ENCODE peak calls at places on chromosomes 3 and 15, in seven cellular contexts. One of them, this sample, is unnamed.

GRCh38 chr3:52004158-52004787 is 8.6 kb upstream of the RPL29 start:
- DNase-seq in RWPE1: no peak
- DNase-seq in tibial artery: no peak
- DNase-seq in fibroblast of villous mesenchyme: peak
- DNase-seq in WERI-Rb-1: peak
- DNase-seq in cardiac fibroblast: peak
- DNase-seq in testis: peak
- DNase-seq in this sample: no peak

GRCh38 chr15:39828374-39828931 is 45.8 kb upstream of the FSIP1 start:
- DNase-seq in RWPE1: peak
- DNase-seq in tibial artery: no peak
- DNase-seq in fibroblast of villous mesenchyme: peak
- DNase-seq in WERI-Rb-1: peak
- DNase-seq in cardiac fibroblast: peak
- DNase-seq in testis: no peak
- DNase-seq in this sample: peak

GRCh38 chr3:137061186-137061585 is 103.4 kb downstream of the IL20RB start:
- DNase-seq in RWPE1: no peak
- DNase-seq in tibial artery: no peak
- DNase-seq in fibroblast of villous mesenchyme: no peak
- DNase-seq in WERI-Rb-1: no peak
- DNase-seq in cardiac fibroblast: no peak
- DNase-seq in testis: no peak
- DNase-seq in this sample: no peak

GRCh38 chr3:172133830-172134229 is 94.5 kb downstream of the FNDC3B start:
- DNase-seq in RWPE1: no peak
- DNase-seq in tibial artery: no peak
- DNase-seq in fibroblast of villous mesenchyme: no peak
- DNase-seq in WERI-Rb-1: no peak
- DNase-seq in cardiac fibroblast: no peak
- DNase-seq in testis: no peak
- DNase-seq in this sample: no peak

GRCh38 chr3:32095431-32095830 is 11.0 kb upstream of the GPD1L start:
- DNase-seq in RWPE1: no peak
- DNase-seq in tibial artery: no peak
- DNase-seq in fibroblast of villous mesenchyme: no peak
- DNase-seq in WERI-Rb-1: no peak
- DNase-seq in cardiac fibroblast: no peak
- DNase-seq in testis: no peak
- DNase-seq in this sample: no peak

GRCh38 chr15:64969401-64969800 is 20.3 kb downstream of the SPG21 start:
- DNase-seq in RWPE1: no peak
- DNase-seq in tibial artery: no peak
- DNase-seq in fibroblast of villous mesenchyme: no peak
- DNase-seq in WERI-Rb-1: no peak
- DNase-seq in cardiac fibroblast: no peak
- DNase-seq in testis: no peak
- DNase-seq in this sample: no peak

GRCh38 chr15:75808563-75808962 is 34.7 kb upstream of the UBE2Q2 start:
- DNase-seq in RWPE1: no peak
- DNase-seq in tibial artery: no peak
- DNase-seq in fibroblast of villous mesenchyme: no peak
- DNase-seq in WERI-Rb-1: no peak
- DNase-seq in cardiac fibroblast: no peak
- DNase-seq in testis: no peak
- DNase-seq in this sample: no peak

GRCh38 chr3:113051827-113052226 is 61.0 kb downstream of the GTPBP8 start:
- DNase-seq in RWPE1: no peak
- DNase-seq in tibial artery: no peak
- DNase-seq in fibroblast of villous mesenchyme: no peak
- DNase-seq in WERI-Rb-1: no peak
- DNase-seq in cardiac fibroblast: no peak
- DNase-seq in testis: peak
- DNase-seq in this sample: no peak

GRCh38 chr3:132749786-132750185 is 27.6 kb upstream of the NPHP3 start:
- DNase-seq in RWPE1: no peak
- DNase-seq in tibial artery: no peak
- DNase-seq in fibroblast of villous mesenchyme: no peak
- DNase-seq in WERI-Rb-1: no peak
- DNase-seq in cardiac fibroblast: peak
- DNase-seq in testis: no peak
- DNase-seq in this sample: no peak

GRCh38 chr3:170431054-170431453 is 12.4 kb downstream of the CLDN11 start:
- DNase-seq in RWPE1: no peak
- DNase-seq in tibial artery: no peak
- DNase-seq in fibroblast of villous mesenchyme: no peak
- DNase-seq in WERI-Rb-1: no peak
- DNase-seq in cardiac fibroblast: no peak
- DNase-seq in testis: no peak
- DNase-seq in this sample: no peak
- TF ChIP-seq CTCF in RWPE1: no peak
- TF ChIP-seq CTCF in tibial artery: no peak
- TF ChIP-seq CTCF in fibroblast of villous mesenchyme: no peak
- TF ChIP-seq CTCF in WERI-Rb-1: no peak
- TF ChIP-seq CTCF in cardiac fibroblast: peak
- TF ChIP-seq CTCF in testis: no peak
- TF ChIP-seq CTCF in this sample: peak

GRCh38 chr3:14455571-14456317 is 53.3 kb downstream of the SLC6A6 start:
- DNase-seq in RWPE1: no peak
- DNase-seq in tibial artery: no peak
- DNase-seq in fibroblast of villous mesenchyme: no peak
- DNase-seq in WERI-Rb-1: no peak
- DNase-seq in cardiac fibroblast: no peak
- DNase-seq in testis: peak
- DNase-seq in this sample: no peak

GRCh38 chr3:14458434-14459280 is 56.3 kb downstream of the SLC6A6 start:
- DNase-seq in RWPE1: no peak
- DNase-seq in tibial artery: no peak
- DNase-seq in fibroblast of villous mesenchyme: no peak
- DNase-seq in WERI-Rb-1: peak
- DNase-seq in cardiac fibroblast: no peak
- DNase-seq in testis: no peak
- DNase-seq in this sample: no peak

GRCh38 chr3:14457999-14458398 is 55.6 kb downstream of the SLC6A6 start:
- DNase-seq in RWPE1: no peak
- DNase-seq in tibial artery: no peak
- DNase-seq in fibroblast of villous mesenchyme: no peak
- DNase-seq in WERI-Rb-1: peak
- DNase-seq in cardiac fibroblast: no peak
- DNase-seq in testis: no peak
- DNase-seq in this sample: no peak

GRCh38 chr3:14456794-14457193 is 54.4 kb downstream of the SLC6A6 start:
- DNase-seq in RWPE1: no peak
- DNase-seq in tibial artery: no peak
- DNase-seq in fibroblast of villous mesenchyme: no peak
- DNase-seq in WERI-Rb-1: no peak
- DNase-seq in cardiac fibroblast: no peak
- DNase-seq in testis: no peak
- DNase-seq in this sample: no peak

GRCh38 chr3:14457481-14457880 is 55.1 kb downstream of the SLC6A6 start:
- DNase-seq in RWPE1: no peak
- DNase-seq in tibial artery: no peak
- DNase-seq in fibroblast of villous mesenchyme: no peak
- DNase-seq in WERI-Rb-1: no peak
- DNase-seq in cardiac fibroblast: no peak
- DNase-seq in testis: no peak
- DNase-seq in this sample: no peak
- TF ChIP-seq CTCF in RWPE1: no peak
- TF ChIP-seq CTCF in tibial artery: no peak
- TF ChIP-seq CTCF in fibroblast of villous mesenchyme: no peak
- TF ChIP-seq CTCF in WERI-Rb-1: no peak
- TF ChIP-seq CTCF in cardiac fibroblast: no peak
- TF ChIP-seq CTCF in testis: no peak
- TF ChIP-seq CTCF in this sample: no peak

GRCh38 chr3:122679467-122680291 is 960 bp upstream of the PARP14 start:
- DNase-seq in RWPE1: peak
- DNase-seq in tibial artery: peak
- DNase-seq in fibroblast of villous mesenchyme: peak
- DNase-seq in WERI-Rb-1: peak
- DNase-seq in cardiac fibroblast: peak
- DNase-seq in testis: peak
- DNase-seq in this sample: peak
- TF ChIP-seq CTCF in RWPE1: peak
- TF ChIP-seq CTCF in tibial artery: no peak
- TF ChIP-seq CTCF in fibroblast of villous mesenchyme: no peak
- TF ChIP-seq CTCF in WERI-Rb-1: no peak
- TF ChIP-seq CTCF in cardiac fibroblast: no peak
- TF ChIP-seq CTCF in testis: no peak
- TF ChIP-seq CTCF in this sample: peak

GRCh38 chr3:99321261-99321660 is 317.1 kb upstream of the COL8A1 start:
- DNase-seq in RWPE1: no peak
- DNase-seq in tibial artery: no peak
- DNase-seq in fibroblast of villous mesenchyme: no peak
- DNase-seq in WERI-Rb-1: no peak
- DNase-seq in cardiac fibroblast: no peak
- DNase-seq in testis: no peak
- DNase-seq in this sample: no peak
- TF ChIP-seq CTCF in RWPE1: no peak
- TF ChIP-seq CTCF in tibial artery: no peak
- TF ChIP-seq CTCF in fibroblast of villous mesenchyme: no peak
- TF ChIP-seq CTCF in WERI-Rb-1: no peak
- TF ChIP-seq CTCF in cardiac fibroblast: no peak
- TF ChIP-seq CTCF in testis: no peak
- TF ChIP-seq CTCF in this sample: no peak

DNA sequence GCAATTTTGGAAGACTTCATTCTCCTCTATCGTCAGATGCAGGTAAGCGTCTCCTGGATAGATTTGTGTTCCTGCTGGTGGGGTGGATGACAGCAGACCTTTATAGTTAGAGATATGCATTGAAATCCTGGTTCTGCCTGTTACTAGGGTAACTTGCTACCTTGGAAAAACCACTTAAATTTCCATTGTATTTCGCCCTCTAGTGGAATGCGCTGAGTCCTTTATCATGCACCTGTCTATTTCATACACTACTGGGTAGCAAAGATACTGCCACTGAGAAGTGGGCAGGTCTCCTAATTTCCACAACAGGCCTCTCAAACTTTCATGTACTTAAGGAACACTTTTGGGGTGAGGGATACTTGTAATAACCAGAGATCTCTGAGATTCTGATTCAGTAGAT is 209.5 kb upstream of the SUCLG2 start:
- DNase-seq in RWPE1: no peak
- DNase-seq in tibial artery: no peak
- DNase-seq in fibroblast of villous mesenchyme: peak
- DNase-seq in WERI-Rb-1: peak
- DNase-seq in cardiac fibroblast: peak
- DNase-seq in testis: no peak
- DNase-seq in this sample: no peak
- TF ChIP-seq CTCF in RWPE1: no peak
- TF ChIP-seq CTCF in tibial artery: no peak
- TF ChIP-seq CTCF in fibroblast of villous mesenchyme: peak
- TF ChIP-seq CTCF in WERI-Rb-1: peak
- TF ChIP-seq CTCF in cardiac fibroblast: peak
- TF ChIP-seq CTCF in testis: no peak
- TF ChIP-seq CTCF in this sample: peak

DNA sequence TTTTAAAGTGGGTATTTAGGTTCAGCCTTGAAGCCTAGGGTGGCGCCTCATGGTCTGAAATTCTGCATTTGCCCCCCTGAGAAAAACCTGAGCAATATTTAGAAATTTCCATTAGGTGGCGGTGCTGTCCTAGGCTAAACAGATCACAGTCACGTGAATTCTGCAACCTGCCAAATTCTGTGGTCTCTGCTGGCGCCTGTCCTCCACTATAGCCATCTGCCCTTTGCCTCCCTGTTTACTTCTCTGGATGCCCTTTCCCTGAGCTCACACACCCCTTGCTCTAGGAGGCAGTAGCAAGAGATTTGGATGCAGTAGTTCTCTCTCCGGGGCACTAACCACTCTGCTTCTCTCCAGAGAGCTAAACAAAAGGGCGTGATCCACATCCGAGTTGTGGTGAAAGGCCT is 9.1 kb downstream of the MRPS11 start:
- DNase-seq in RWPE1: peak
- DNase-seq in tibial artery: no peak
- DNase-seq in fibroblast of villous mesenchyme: peak
- DNase-seq in WERI-Rb-1: peak
- DNase-seq in cardiac fibroblast: peak
- DNase-seq in testis: peak
- DNase-seq in this sample: peak
- TF ChIP-seq CTCF in RWPE1: peak
- TF ChIP-seq CTCF in tibial artery: peak
- TF ChIP-seq CTCF in fibroblast of villous mesenchyme: peak
- TF ChIP-seq CTCF in WERI-Rb-1: peak
- TF ChIP-seq CTCF in cardiac fibroblast: peak
- TF ChIP-seq CTCF in testis: peak
- TF ChIP-seq CTCF in this sample: peak

GRCh38 chr3:81170298-81170697 is 591.1 kb downstream of the GBE1 start:
- DNase-seq in RWPE1: no peak
- DNase-seq in tibial artery: no peak
- DNase-seq in fibroblast of villous mesenchyme: no peak
- DNase-seq in WERI-Rb-1: no peak
- DNase-seq in cardiac fibroblast: no peak
- DNase-seq in testis: no peak
- DNase-seq in this sample: no peak

DNA sequence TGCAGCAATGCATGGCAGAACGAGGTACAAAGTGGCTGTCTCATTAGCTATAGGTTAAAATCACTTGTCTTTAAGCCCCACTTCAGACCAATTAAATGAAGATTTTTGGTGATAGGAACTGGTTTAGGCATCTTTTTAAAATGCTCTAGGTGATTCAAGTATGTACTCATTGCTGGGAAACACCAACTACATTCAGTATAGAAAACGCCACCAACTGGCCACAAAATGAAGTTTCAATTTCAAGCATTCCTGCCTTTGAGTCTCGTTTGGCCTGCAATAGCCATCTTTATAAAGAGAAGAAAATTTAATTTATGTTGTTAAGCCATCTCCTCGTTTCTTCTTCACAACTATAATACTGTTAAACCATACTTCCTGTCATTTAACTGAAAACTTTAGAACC is 587.9 kb downstream of the GBE1 start:
- DNase-seq in RWPE1: no peak
- DNase-seq in tibial artery: no peak
- DNase-seq in fibroblast of villous mesenchyme: no peak
- DNase-seq in WERI-Rb-1: no peak
- DNase-seq in cardiac fibroblast: peak
- DNase-seq in testis: no peak
- DNase-seq in this sample: no peak
- TF ChIP-seq CTCF in RWPE1: no peak
- TF ChIP-seq CTCF in tibial artery: no peak
- TF ChIP-seq CTCF in fibroblast of villous mesenchyme: no peak
- TF ChIP-seq CTCF in WERI-Rb-1: peak
- TF ChIP-seq CTCF in cardiac fibroblast: peak
- TF ChIP-seq CTCF in testis: no peak
- TF ChIP-seq CTCF in this sample: peak

This sample was measured in HFFc6.